ENCODE peak calls at places on chromosomes 12 and 14, in ten cellular contexts. O is IMR-90; L is lower lobe of right lung; S is HCT116; F is germinal center; B is activated T-cell treated with anti-CD3 and anti-CD28 coated beads, Interleukin-2, amount 50 U/mL, for 1 hour; P is T-helper 2 cell; E is fibroblast of the aortic adventitia; D is NCI-H510A treated with DMSO at 0.1 percent for 48 hours; K is right lobe of liver. R is an unnamed sample.

GRCh38 chr14:74985806-74986205 is 16.9 kb upstream of the EIF2B2 start:
- DNase-seq in O (no peak), L (no peak), S (no peak), F (no peak), B (no peak), P (no peak), E (no peak), D (no peak), K (no peak), R (no peak)

GRCh38 chr14:36301159-36301558 is 19.3 kb downstream of the MBIP start:
- DNase-seq in O (peak), L (no peak), S (no peak), F (no peak), B (no peak), P (no peak), E (peak), D (no peak), K (no peak), R (no peak)

GRCh38 chr14:100336618-100337530 is 13.7 kb downstream of the SLC25A47 start:
- DNase-seq in O (no peak), L (peak), S (no peak), F (no peak), B (no peak), P (no peak), E (no peak), D (no peak), K (peak), R (no peak)

GRCh38 chr12:30908389-30909087 is 18.0 kb upstream of the TSPAN11 start:
- DNase-seq in O (peak), L (no peak), S (no peak), F (no peak), B (no peak), P (no peak), E (peak), D (peak), K (no peak), R (no peak)

GRCh38 chr14:77099425-77100167 is 1.5 kb downstream of the CIPC start:
- DNase-seq in O (peak), L (no peak), S (no peak), F (no peak), B (no peak), P (no peak), E (peak), D (no peak), K (no peak), R (peak)

GRCh38 chr14:91406982-91407381 is 10.6 kb downstream of the CCDC88C start:
- DNase-seq in O (no peak), L (no peak), S (no peak), F (no peak), B (peak), P (no peak), E (no peak), D (no peak), K (no peak), R (no peak)

GRCh38 chr12:48862691-48863090 is 3.0 kb downstream of the RND1 start:
- DNase-seq in O (no peak), L (no peak), S (no peak), F (no peak), B (no peak), P (no peak), E (no peak), D (no peak), K (no peak), R (no peak)

GRCh38 chr14:74792249-74793039 is 29.3 kb downstream of the YLPM1 start:
- DNase-seq in O (peak), L (no peak), S (no peak), F (no peak), B (no peak), P (no peak), E (no peak), D (no peak), K (no peak), R (no peak)

GRCh38 chr12:79548525-79548924 is 142.2 kb downstream of the PAWR start:
- DNase-seq in O (no peak), L (no peak), S (no peak), F (no peak), B (no peak), P (no peak), E (no peak), D (no peak), K (no peak), R (no peak)

GRCh38 chr12:48023386-48023785 is 19.1 kb upstream of the COL2A1 start:
- DNase-seq in O (no peak), L (no peak), S (no peak), F (no peak), B (no peak), P (no peak), E (no peak), D (peak), K (no peak), R (no peak)

GRCh38 chr14:81042431-81042830 is 87.0 kb downstream of the TSHR start:
- DNase-seq in O (no peak), L (no peak), S (no peak), F (no peak), B (no peak), P (no peak), E (no peak), D (no peak), K (no peak), R (no peak)

GRCh38 chr12:123595729-123596128 is 6.2 kb upstream of the DDX55 start:
- DNase-seq in O (peak), L (no peak), S (no peak), F (no peak), B (no peak), P (no peak), E (no peak), D (no peak), K (no peak), R (no peak)

R was measured in DMS79.